ENCODE peak calls at places on chromosomes 2 and 18, in eight cellular contexts. B is upper lobe of right lung; Z is A549; O is heart right ventricle; V is effector memory CD4-positive, alpha-beta T cell; M is neural progenitor cell; S is H9; C is lower lobe of right lung. P is an unnamed sample.

GRCh38 chr2:152950125-152950524 is 231.7 kb downstream of the ARL6IP6 start:
- DNase-seq in B (no peak), Z (no peak), O (no peak), V (no peak), M (peak; percentile 65), S (no peak), C (no peak), P (no peak)

GRCh38 chr2:21191535-21191934 is 67.8 kb downstream of the TDRD15 start:
- DNase-seq in B (no peak), Z (no peak), O (no peak), V (no peak), M (no peak), S (no peak), C (no peak), P (no peak)

GRCh38 chr18:69845588-69846506 is 101.8 kb downstream of the CD226 start:
- DNase-seq in B (no peak), Z (no peak), O (no peak), V (no peak), M (no peak), S (no peak), C (no peak), P (peak; percentile 24)

GRCh38 chr18:44848931-44849330 is 168.2 kb downstream of the SETBP1 start:
- DNase-seq in B (no peak), Z (no peak), O (no peak), V (no peak), M (no peak), S (no peak), C (no peak), P (no peak)

GRCh38 chr2:132282911-132283310 is 121.2 kb upstream of the ANKRD30BL start:
- DNase-seq in B (no peak), Z (no peak), O (no peak), V (no peak), M (no peak), S (no peak), C (no peak), P (no peak)

GRCh38 chr18:79887181-79888000 is 64.1 kb downstream of the SLC66A2 start:
- DNase-seq in B (peak; percentile 51), Z (no peak), O (no peak), V (no peak), M (no peak), S (no peak), C (peak; percentile 41), P (no peak)

GRCh38 chr2:142033393-142033792 is 97.4 kb downstream of the LRP1B start:
- DNase-seq in B (no peak), Z (no peak), O (no peak), V (no peak), M (no peak), S (no peak), C (no peak), P (no peak)

GRCh38 chr2:204470621-204471196 is 74.6 kb upstream of the PARD3B start:
- DNase-seq in B (no peak), Z (no peak), O (no peak), V (no peak), M (no peak), S (no peak), C (no peak), P (no peak)

GRCh38 chr2:27708257-27708654 is 44.6 kb downstream of the SLC4A1AP start:
- DNase-seq in B (no peak), Z (no peak), O (no peak), V (no peak), M (no peak), S (no peak), C (no peak), P (no peak)

GRCh38 chr18:74784791-74785190 is 187.1 kb downstream of the ZNF407 start:
- DNase-seq in B (no peak), Z (no peak), O (no peak), V (no peak), M (no peak), S (no peak), C (no peak), P (no peak)

GRCh38 chr2:1891147-1891546 is 146.8 kb upstream of the PXDN start:
- DNase-seq in B (no peak), Z (peak; percentile 28), O (peak; percentile 52), V (no peak), M (no peak), S (no peak), C (no peak), P (peak; percentile 34)

GRCh38 chr2:119755906-119756305 is 3.8 kb upstream of the PTPN4 start:
- DNase-seq in B (no peak), Z (no peak), O (no peak), V (no peak), M (no peak), S (no peak), C (no peak), P (no peak)

GRCh38 chr2:63320669-63321068 is 267.6 kb downstream of the WDPCP start:
- DNase-seq in B (no peak), Z (no peak), O (no peak), V (no peak), M (no peak), S (no peak), C (no peak), P (no peak)

GRCh38 chr2:63326473-63326872 is 261.8 kb downstream of the WDPCP start:
- DNase-seq in B (no peak), Z (no peak), O (no peak), V (no peak), M (no peak), S (no peak), C (no peak), P (no peak)
- H3K27ac ChIP-seq in B (no peak overlapping the region), Z (no peak overlapping the region), O (no peak overlapping the region), V (no peak overlapping the region), M (no peak overlapping the region), S (no peak overlapping the region), C (no peak overlapping the region), P (no peak overlapping the region)

GRCh38 chr2:66555076-66555475 is 120.2 kb downstream of the MEIS1 start:
- DNase-seq in B (no peak), Z (no peak), O (no peak), V (no peak), M (no peak), S (no peak), C (no peak), P (no peak)
- H3K27ac ChIP-seq in B (peak overlapping the region; percentile 48), Z (no peak overlapping the region), O (peak overlapping the region; percentile 58), V (no peak overlapping the region), M (no peak overlapping the region), S (no peak overlapping the region), C (peak overlapping the region; percentile 50), P (peak overlapping the region; percentile 70)

GRCh38 chr2:61218076-61218816 is 56.3 kb downstream of the C2orf74 start:
- DNase-seq in B (no peak), Z (no peak), O (no peak), V (no peak), M (no peak), S (no peak), C (no peak), P (no peak)
- H3K27ac ChIP-seq in B (no peak overlapping the region), Z (no peak overlapping the region), O (no peak overlapping the region), V (no peak overlapping the region), M (no peak overlapping the region), S (no peak overlapping the region), C (no peak overlapping the region), P (no peak overlapping the region)

DNA sequence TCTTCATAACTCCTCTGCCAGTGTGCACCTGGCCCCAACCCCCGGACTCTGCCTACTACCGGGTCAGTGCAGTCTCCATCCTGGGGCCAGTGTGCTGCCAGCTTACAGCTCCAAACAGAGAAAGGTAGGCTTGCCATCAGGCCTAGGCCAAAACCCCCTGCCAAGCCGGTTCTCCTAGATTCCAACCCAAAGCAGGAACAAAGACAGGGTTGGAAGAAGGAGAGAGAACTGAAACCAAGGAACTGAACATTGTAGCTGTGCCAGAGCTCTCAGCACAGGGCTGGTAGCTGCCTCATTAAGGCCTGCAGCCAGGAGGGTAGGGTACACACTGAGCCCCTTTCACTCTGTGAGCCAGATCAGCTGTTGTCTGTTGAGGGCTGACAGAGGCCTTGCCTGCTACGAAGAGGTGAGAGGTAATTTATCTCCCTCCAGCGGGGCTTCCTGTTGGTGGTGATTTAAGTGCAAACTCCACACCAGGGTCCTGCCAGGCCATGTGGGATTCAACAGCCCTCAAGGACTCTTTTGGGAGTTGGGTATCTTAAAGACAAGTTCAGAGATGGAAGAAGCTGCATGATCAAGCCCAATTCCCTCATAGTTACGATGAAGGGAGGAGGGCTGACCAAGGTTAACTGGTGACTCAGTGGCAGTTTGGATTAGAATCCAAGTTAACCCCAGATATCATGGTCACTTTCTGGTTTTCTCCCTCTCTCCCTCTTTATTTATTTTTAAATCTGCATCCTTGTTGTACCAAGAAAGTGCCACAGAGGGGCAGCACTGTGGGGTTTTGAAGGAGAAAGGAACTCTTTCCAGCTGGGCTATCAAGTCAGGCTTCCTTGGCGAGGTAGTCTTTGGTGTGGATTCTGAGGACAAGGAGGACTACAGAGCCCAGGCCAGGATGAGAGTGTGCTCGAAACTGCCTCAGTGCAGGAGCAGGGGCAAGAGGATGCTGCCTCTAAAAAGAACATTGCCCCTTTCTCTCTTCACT is 48.1 kb downstream of the CYRIA start:
- DNase-seq in B (no peak), Z (no peak), O (no peak), V (no peak), M (peak; percentile 65), S (peak; percentile 52), C (peak; percentile 55), P (no peak)
- H3K27ac ChIP-seq in B (peak overlapping the region; percentile 14), Z (no peak overlapping the region), O (peak overlapping the region; percentile 71), V (no peak overlapping the region), M (no peak overlapping the region), S (no peak overlapping the region), C (peak overlapping the region; percentile 26), P (peak overlapping the region; percentile 36)

DNA sequence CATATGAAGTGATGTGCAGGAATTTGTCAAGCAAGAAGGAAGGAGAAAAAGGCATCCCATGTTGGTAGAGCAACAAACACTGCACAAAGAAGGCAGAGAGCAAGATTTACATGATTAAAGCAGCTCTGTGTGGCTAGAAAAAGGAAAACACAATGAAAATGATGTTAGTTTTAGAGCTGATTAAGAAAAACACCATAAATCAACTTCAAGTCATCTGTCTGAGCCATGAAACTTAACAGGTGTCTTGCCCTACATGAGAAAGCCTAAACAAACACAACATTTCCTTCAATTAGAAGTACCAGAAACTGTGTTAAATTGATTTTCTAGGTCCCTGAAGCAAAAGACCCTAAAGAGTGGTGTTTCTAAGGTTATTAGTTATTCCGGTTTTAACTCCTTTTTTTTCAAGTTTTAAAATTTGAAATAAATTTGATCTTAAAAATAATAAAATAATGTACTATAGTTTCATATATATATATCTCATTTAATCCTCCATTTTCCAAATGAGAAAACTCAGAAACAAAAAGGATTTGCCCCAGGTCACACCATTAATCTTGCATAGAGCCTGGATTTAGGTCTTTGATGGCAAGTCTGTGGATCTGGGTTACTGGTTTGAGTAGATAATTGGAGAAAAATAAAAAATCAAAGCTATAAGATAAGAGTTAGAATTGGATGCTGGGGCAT is 8.6 kb upstream of the DSC1 start:
- DNase-seq in B (no peak), Z (no peak), O (no peak), V (no peak), M (no peak), S (no peak), C (no peak), P (no peak)
- H3K27ac ChIP-seq in B (no peak overlapping the region), Z (no peak overlapping the region), O (no peak overlapping the region), V (no peak overlapping the region), M (no peak overlapping the region), S (no peak overlapping the region), C (no peak overlapping the region), P (no peak overlapping the region)

P was measured in upper lobe of left lung.